ENCODE peak calls at places on chromosomes 7 and 10, in five cellular contexts. One of them, this sample, is unnamed.

GRCh38 chr10:71727429-71728217 is 8.0 kb upstream of the C10orf105 start:
- DNase-seq in CD8-positive, alpha-beta T cell: peak; percentile 71
- DNase-seq in Right ventricle myocardium superior: peak; percentile 83
- DNase-seq in epithelial cell of esophagus: peak; percentile 31
- DNase-seq in endothelial cell of umbilical vein: no peak
- DNase-seq in this sample: peak; percentile 90

GRCh38 chr10:7432884-7433726 is 22.3 kb upstream of the SFMBT2 start:
- DNase-seq in Right ventricle myocardium superior: no peak
- DNase-seq in epithelial cell of esophagus: no peak
- DNase-seq in CD8-positive, alpha-beta T cell: no peak
- DNase-seq in endothelial cell of umbilical vein: peak; percentile 13
- DNase-seq in this sample: no peak

GRCh38 chr7:145909956-145910611 is 206.5 kb upstream of the CNTNAP2 start:
- DNase-seq in endothelial cell of umbilical vein: no peak
- DNase-seq in Right ventricle myocardium superior: no peak
- DNase-seq in CD8-positive, alpha-beta T cell: no peak
- DNase-seq in epithelial cell of esophagus: no peak
- DNase-seq in this sample: no peak

GRCh38 chr7:120043250-120043649 is 229.7 kb upstream of the KCND2 start:
- DNase-seq in CD8-positive, alpha-beta T cell: no peak
- DNase-seq in Right ventricle myocardium superior: no peak
- DNase-seq in endothelial cell of umbilical vein: no peak
- DNase-seq in epithelial cell of esophagus: peak; percentile 23
- DNase-seq in this sample: peak; percentile 88

GRCh38 chr7:132203021-132203420 is 373.2 kb downstream of the PLXNA4 start:
- DNase-seq in epithelial cell of esophagus: no peak
- DNase-seq in endothelial cell of umbilical vein: no peak
- DNase-seq in Right ventricle myocardium superior: no peak
- DNase-seq in CD8-positive, alpha-beta T cell: no peak
- DNase-seq in this sample: no peak

GRCh38 chr7:120554960-120555571 is 282.1 kb downstream of the KCND2 start:
- DNase-seq in endothelial cell of umbilical vein: peak; percentile 60
- DNase-seq in epithelial cell of esophagus: peak; percentile 73
- DNase-seq in CD8-positive, alpha-beta T cell: no peak
- DNase-seq in Right ventricle myocardium superior: no peak
- DNase-seq in this sample: peak; percentile 73

GRCh38 chr10:38212460-38212859 is 118.3 kb downstream of the ZNF37A start:
- DNase-seq in endothelial cell of umbilical vein: no peak
- DNase-seq in Right ventricle myocardium superior: no peak
- DNase-seq in CD8-positive, alpha-beta T cell: no peak
- DNase-seq in epithelial cell of esophagus: no peak
- DNase-seq in this sample: no peak

GRCh38 chr7:142804715-142805114 is 33.9 kb downstream of the PRSS2 start:
- DNase-seq in endothelial cell of umbilical vein: no peak
- DNase-seq in CD8-positive, alpha-beta T cell: no peak
- DNase-seq in Right ventricle myocardium superior: no peak
- DNase-seq in epithelial cell of esophagus: no peak
- DNase-seq in this sample: no peak

GRCh38 chr10:124577651-124578050 is 116.0 kb downstream of the LHPP start:
- DNase-seq in epithelial cell of esophagus: no peak
- DNase-seq in endothelial cell of umbilical vein: no peak
- DNase-seq in Right ventricle myocardium superior: no peak
- DNase-seq in CD8-positive, alpha-beta T cell: no peak
- DNase-seq in this sample: no peak

This sample was measured in myocyte.